ENCODE peak calls at places on chromosome 7, in nine cellular contexts. One of them, this sample, is unnamed.
A peak's percentile ranks its signal among the peaks of the same experiment; 100 is the strongest.

GRCh38 chr7:87474533-87475358 is 734 bp downstream of the ABCB4 start:
- DNase-seq in HCT116: no peak
- DNase-seq in IMR-90: no peak
- DNase-seq in neuronal stem cell: no peak
- DNase-seq in HepG2: no peak
- DNase-seq in neural progenitor cell: peak; percentile 26
- DNase-seq in astrocyte: peak; percentile 61
- DNase-seq in colonic mucosa: peak; percentile 32
- DNase-seq in endodermal cell: no peak
- DNase-seq in this sample: no peak

GRCh38 chr7:143884978-143885559 is 16.9 kb downstream of the TCAF1 start:
- DNase-seq in HCT116: no peak
- DNase-seq in IMR-90: peak; percentile 72
- DNase-seq in neuronal stem cell: peak; percentile 63
- DNase-seq in HepG2: no peak
- DNase-seq in neural progenitor cell: peak; percentile 89
- DNase-seq in astrocyte: peak; percentile 63
- DNase-seq in colonic mucosa: peak; percentile 44
- DNase-seq in endodermal cell: peak; percentile 94
- DNase-seq in this sample: peak; percentile 90

GRCh38 chr7:44881066-44881600 is 4.2 kb downstream of the PURB start:
- DNase-seq in HCT116: no peak
- DNase-seq in IMR-90: no peak
- DNase-seq in neuronal stem cell: no peak
- DNase-seq in HepG2: no peak
- DNase-seq in neural progenitor cell: no peak
- DNase-seq in astrocyte: no peak
- DNase-seq in colonic mucosa: no peak
- DNase-seq in endodermal cell: no peak
- DNase-seq in this sample: no peak

GRCh38 chr7:103989200-103989784 is at the start of gene RELN:
- DNase-seq in HCT116: no peak
- DNase-seq in IMR-90: peak; percentile 17
- DNase-seq in neuronal stem cell: peak; percentile 63
- DNase-seq in HepG2: peak; percentile 48
- DNase-seq in neural progenitor cell: peak; percentile 74
- DNase-seq in astrocyte: peak; percentile 16
- DNase-seq in colonic mucosa: no peak
- DNase-seq in endodermal cell: peak; percentile 84
- DNase-seq in this sample: no peak

GRCh38 chr7:3042861-3043489 is 692 bp downstream of the CARD11 start:
- DNase-seq in HCT116: no peak
- DNase-seq in IMR-90: no peak
- DNase-seq in neuronal stem cell: no peak
- DNase-seq in HepG2: no peak
- DNase-seq in neural progenitor cell: no peak
- DNase-seq in astrocyte: no peak
- DNase-seq in colonic mucosa: peak; percentile 55
- DNase-seq in endodermal cell: peak; percentile 79
- DNase-seq in this sample: no peak

GRCh38 chr7:102471791-102472125 is 7.0 kb downstream of the POLR2J start:
- DNase-seq in HCT116: no peak
- DNase-seq in IMR-90: no peak
- DNase-seq in neuronal stem cell: no peak
- DNase-seq in HepG2: no peak
- DNase-seq in neural progenitor cell: no peak
- DNase-seq in astrocyte: no peak
- DNase-seq in colonic mucosa: no peak
- DNase-seq in endodermal cell: no peak
- DNase-seq in this sample: no peak

GRCh38 chr7:112414855-112415490 is 35.3 kb upstream of the IFRD1 start:
- DNase-seq in HCT116: peak; percentile 36
- DNase-seq in IMR-90: peak; percentile 38
- DNase-seq in neuronal stem cell: peak; percentile 21
- DNase-seq in HepG2: peak; percentile 42
- DNase-seq in neural progenitor cell: peak; percentile 47
- DNase-seq in astrocyte: no peak
- DNase-seq in colonic mucosa: no peak
- DNase-seq in endodermal cell: no peak
- DNase-seq in this sample: no peak

GRCh38 chr7:132557489-132558044 is 18.7 kb downstream of the PLXNA4 start:
- DNase-seq in HCT116: no peak
- DNase-seq in IMR-90: no peak
- DNase-seq in neuronal stem cell: no peak
- DNase-seq in HepG2: no peak
- DNase-seq in neural progenitor cell: no peak
- DNase-seq in astrocyte: peak; percentile 39
- DNase-seq in colonic mucosa: no peak
- DNase-seq in endodermal cell: no peak
- DNase-seq in this sample: no peak

GRCh38 chr7:27917774-27918314 is 177.9 kb downstream of the TAX1BP1 start:
- DNase-seq in HCT116: no peak
- DNase-seq in IMR-90: peak; percentile 83
- DNase-seq in neuronal stem cell: no peak
- DNase-seq in HepG2: peak; percentile 19
- DNase-seq in neural progenitor cell: no peak
- DNase-seq in astrocyte: peak; percentile 84
- DNase-seq in colonic mucosa: no peak
- DNase-seq in endodermal cell: no peak
- DNase-seq in this sample: no peak

GRCh38 chr7:75951506-75951905 is 36.6 kb downstream of the POR start:
- DNase-seq in HCT116: no peak
- DNase-seq in IMR-90: peak; percentile 68
- DNase-seq in neuronal stem cell: no peak
- DNase-seq in HepG2: peak; percentile 33
- DNase-seq in neural progenitor cell: no peak
- DNase-seq in astrocyte: no peak
- DNase-seq in colonic mucosa: no peak
- DNase-seq in endodermal cell: no peak
- DNase-seq in this sample: no peak

GRCh38 chr7:45663167-45663921 is 89.2 kb downstream of the ADCY1 start:
- DNase-seq in HCT116: peak; percentile 7
- DNase-seq in IMR-90: peak; percentile 12
- DNase-seq in neuronal stem cell: peak; percentile 8
- DNase-seq in HepG2: peak; percentile 25
- DNase-seq in neural progenitor cell: peak; percentile 52
- DNase-seq in astrocyte: no peak
- DNase-seq in colonic mucosa: peak; percentile 32
- DNase-seq in endodermal cell: peak; percentile 87
- DNase-seq in this sample: no peak

GRCh38 chr7:136950331-136950730 is 81.9 kb downstream of the CHRM2 start:
- DNase-seq in HCT116: no peak
- DNase-seq in IMR-90: no peak
- DNase-seq in neuronal stem cell: no peak
- DNase-seq in HepG2: no peak
- DNase-seq in neural progenitor cell: no peak
- DNase-seq in astrocyte: no peak
- DNase-seq in colonic mucosa: no peak
- DNase-seq in endodermal cell: no peak
- DNase-seq in this sample: no peak

GRCh38 chr7:152395115-152395514 is 40.7 kb downstream of the KMT2C start:
- DNase-seq in HCT116: no peak
- DNase-seq in IMR-90: peak; percentile 82
- DNase-seq in neuronal stem cell: no peak
- DNase-seq in HepG2: no peak
- DNase-seq in neural progenitor cell: no peak
- DNase-seq in astrocyte: peak; percentile 62
- DNase-seq in colonic mucosa: no peak
- DNase-seq in endodermal cell: no peak
- DNase-seq in this sample: no peak

GRCh38 chr7:122310119-122311021 is 5.8 kb upstream of the FEZF1 start:
- DNase-seq in HCT116: no peak
- DNase-seq in IMR-90: no peak
- DNase-seq in neuronal stem cell: peak; percentile 75
- DNase-seq in HepG2: no peak
- DNase-seq in neural progenitor cell: peak; percentile 91
- DNase-seq in astrocyte: no peak
- DNase-seq in colonic mucosa: no peak
- DNase-seq in endodermal cell: peak; percentile 89
- DNase-seq in this sample: no peak

GRCh38 chr7:138964838-138965436 is 16.3 kb downstream of the KIAA1549 start:
- DNase-seq in HCT116: no peak
- DNase-seq in IMR-90: no peak
- DNase-seq in neuronal stem cell: no peak
- DNase-seq in HepG2: no peak
- DNase-seq in neural progenitor cell: no peak
- DNase-seq in astrocyte: no peak
- DNase-seq in colonic mucosa: no peak
- DNase-seq in endodermal cell: peak; percentile 2
- DNase-seq in this sample: no peak

GRCh38 chr7:158988302-158988862 is 132.0 kb downstream of the DYNC2I1 start:
- DNase-seq in HCT116: no peak
- DNase-seq in IMR-90: no peak
- DNase-seq in neuronal stem cell: no peak
- DNase-seq in HepG2: no peak
- DNase-seq in neural progenitor cell: no peak
- DNase-seq in astrocyte: no peak
- DNase-seq in colonic mucosa: no peak
- DNase-seq in endodermal cell: no peak
- DNase-seq in this sample: no peak
- H3K9me3 ChIP-seq in HCT116: peaks cover 5% of the 10 kb centered on the region
- H3K9me3 ChIP-seq in IMR-90: peaks cover 5% of the 10 kb centered on the region
- H3K9me3 ChIP-seq in neuronal stem cell: peaks cover 8% of the 10 kb centered on the region
- H3K9me3 ChIP-seq in HepG2: peaks cover 27% of the 10 kb centered on the region
- H3K9me3 ChIP-seq in neural progenitor cell: no peaks in the 10 kb centered on the region
- H3K9me3 ChIP-seq in astrocyte: peaks cover 20% of the 10 kb centered on the region
- H3K9me3 ChIP-seq in colonic mucosa: peaks cover 4% of the 10 kb centered on the region
- H3K9me3 ChIP-seq in endodermal cell: peaks cover 34% of the 10 kb centered on the region
- H3K9me3 ChIP-seq in this sample: peaks cover 9% of the 10 kb centered on the region

DNA sequence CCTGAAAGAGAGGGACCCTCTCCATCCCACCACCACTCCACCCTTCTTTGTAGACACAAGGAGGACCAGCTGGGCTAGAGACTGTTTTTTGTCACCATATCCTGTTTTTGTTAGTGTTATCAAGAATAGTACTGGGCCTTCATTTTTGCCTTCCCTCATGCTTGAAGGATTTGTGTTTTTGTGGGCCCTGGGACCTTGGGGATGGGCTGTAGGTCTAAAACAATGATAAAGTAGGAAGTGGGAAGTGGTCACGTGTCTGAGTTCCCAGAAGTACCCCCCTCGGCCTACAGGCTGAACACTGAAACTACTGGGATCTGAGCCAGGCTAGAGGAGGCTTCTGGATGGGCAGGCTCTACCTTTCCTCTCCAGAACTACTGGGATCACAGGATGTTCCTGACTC is 8.9 kb downstream of the AGFG2 start:
- DNase-seq in HCT116: no peak
- DNase-seq in IMR-90: no peak
- DNase-seq in neuronal stem cell: no peak
- DNase-seq in HepG2: no peak
- DNase-seq in neural progenitor cell: no peak
- DNase-seq in astrocyte: no peak
- DNase-seq in colonic mucosa: no peak
- DNase-seq in endodermal cell: no peak
- DNase-seq in this sample: no peak
- H3K9ac ChIP-seq in HCT116: peak overlapping the region; percentile 61
- H3K9ac ChIP-seq in IMR-90: no peak overlapping the region
- H3K9ac ChIP-seq in neuronal stem cell: no peak overlapping the region
- H3K9ac ChIP-seq in HepG2: peak overlapping the region; percentile 41
- H3K9ac ChIP-seq in neural progenitor cell: no peak overlapping the region
- H3K9ac ChIP-seq in astrocyte: no peak overlapping the region
- H3K9ac ChIP-seq in colonic mucosa: no peak overlapping the region
- H3K9ac ChIP-seq in endodermal cell: no peak overlapping the region
- H3K9ac ChIP-seq in this sample: no peak overlapping the region

GRCh38 chr7:83105948-83106347 is 56.7 kb downstream of the PCLO start:
- DNase-seq in HCT116: no peak
- DNase-seq in IMR-90: no peak
- DNase-seq in neuronal stem cell: no peak
- DNase-seq in HepG2: no peak
- DNase-seq in neural progenitor cell: peak; percentile 1
- DNase-seq in astrocyte: no peak
- DNase-seq in colonic mucosa: no peak
- DNase-seq in endodermal cell: peak; percentile 73
- DNase-seq in this sample: peak; percentile 22

GRCh38 chr7:83111391-83111790 is 51.3 kb downstream of the PCLO start:
- DNase-seq in HCT116: no peak
- DNase-seq in IMR-90: no peak
- DNase-seq in neuronal stem cell: no peak
- DNase-seq in HepG2: no peak
- DNase-seq in neural progenitor cell: peak; percentile 35
- DNase-seq in astrocyte: peak; percentile 68
- DNase-seq in colonic mucosa: no peak
- DNase-seq in endodermal cell: no peak
- DNase-seq in this sample: peak; percentile 18

GRCh38 chr7:83105063-83105462 is 57.6 kb downstream of the PCLO start:
- DNase-seq in HCT116: no peak
- DNase-seq in IMR-90: no peak
- DNase-seq in neuronal stem cell: no peak
- DNase-seq in HepG2: no peak
- DNase-seq in neural progenitor cell: no peak
- DNase-seq in astrocyte: no peak
- DNase-seq in colonic mucosa: no peak
- DNase-seq in endodermal cell: no peak
- DNase-seq in this sample: no peak

DNA sequence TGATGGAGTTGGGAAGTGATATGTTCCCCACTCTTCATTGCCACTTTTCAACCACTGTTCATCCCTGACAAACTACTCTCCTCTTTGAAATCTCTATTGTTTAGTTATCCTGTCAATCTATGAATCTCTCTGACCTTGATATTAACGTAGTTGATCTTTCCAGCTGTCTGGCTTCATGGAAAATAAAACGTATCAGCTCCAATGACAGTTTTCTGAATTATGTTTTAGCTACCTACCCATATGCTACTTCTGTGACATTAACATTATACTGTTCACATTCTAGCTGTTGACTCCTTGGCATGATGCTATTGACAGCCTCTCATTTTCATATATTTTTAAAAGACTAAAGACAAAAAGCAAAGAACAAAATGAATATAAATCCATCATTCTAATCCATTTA is 53.3 kb downstream of the PCLO start:
- DNase-seq in HCT116: no peak
- DNase-seq in IMR-90: no peak
- DNase-seq in neuronal stem cell: no peak
- DNase-seq in HepG2: no peak
- DNase-seq in neural progenitor cell: no peak
- DNase-seq in astrocyte: no peak
- DNase-seq in colonic mucosa: no peak
- DNase-seq in endodermal cell: no peak
- DNase-seq in this sample: no peak
- H3K4me3 ChIP-seq in HCT116: no peak overlapping the region
- H3K4me3 ChIP-seq in IMR-90: no peak overlapping the region
- H3K4me3 ChIP-seq in neuronal stem cell: no peak overlapping the region
- H3K4me3 ChIP-seq in HepG2: no peak overlapping the region
- H3K4me3 ChIP-seq in neural progenitor cell: no peak overlapping the region
- H3K4me3 ChIP-seq in astrocyte: no peak overlapping the region
- H3K4me3 ChIP-seq in colonic mucosa: no peak overlapping the region
- H3K4me3 ChIP-seq in endodermal cell: no peak overlapping the region
- H3K4me3 ChIP-seq in this sample: no peak overlapping the region

DNA sequence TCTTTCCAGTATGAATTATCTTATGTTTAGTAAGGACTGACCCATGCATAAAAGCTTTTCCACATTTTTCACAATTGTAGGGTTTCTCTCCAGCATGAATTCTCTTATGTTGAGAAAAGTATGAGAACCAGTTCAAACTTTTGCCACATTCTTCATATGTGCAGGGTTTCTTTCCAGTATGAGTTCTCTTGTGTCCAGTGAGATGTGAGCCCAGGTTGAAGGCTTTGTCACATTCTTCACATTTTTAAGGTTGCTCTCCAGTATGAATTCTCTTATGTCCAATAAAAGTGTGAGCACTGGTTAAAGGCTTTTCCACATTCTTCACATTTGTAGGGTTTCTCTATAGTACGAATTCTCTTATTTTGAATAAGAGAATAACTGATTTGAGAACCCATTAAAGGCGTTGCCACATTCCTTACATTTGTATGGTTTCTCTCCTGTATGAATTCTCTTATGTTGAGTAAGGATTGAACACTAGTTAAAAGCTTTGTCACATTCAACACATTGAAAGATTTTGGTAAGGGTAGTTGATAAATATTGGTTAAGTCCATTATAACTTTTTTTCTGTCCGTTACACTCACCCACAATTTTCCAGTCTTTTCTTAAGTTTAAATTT is 911.0 kb upstream of the ZNF722 start:
- DNase-seq in HCT116: no peak
- DNase-seq in IMR-90: no peak
- DNase-seq in neuronal stem cell: no peak
- DNase-seq in HepG2: no peak
- DNase-seq in neural progenitor cell: no peak
- DNase-seq in astrocyte: no peak
- DNase-seq in colonic mucosa: no peak
- DNase-seq in endodermal cell: no peak
- DNase-seq in this sample: no peak
- H3K9me3 ChIP-seq in HCT116: peaks cover 10% of the 10 kb centered on the region
- H3K9me3 ChIP-seq in IMR-90: peaks cover 18% of the 10 kb centered on the region
- H3K9me3 ChIP-seq in neuronal stem cell: peaks cover 31% of the 10 kb centered on the region
- H3K9me3 ChIP-seq in HepG2: peaks cover 75% of the 10 kb centered on the region
- H3K9me3 ChIP-seq in neural progenitor cell: peaks cover 82% of the 10 kb centered on the region
- H3K9me3 ChIP-seq in astrocyte: peaks cover 10% of the 10 kb centered on the region
- H3K9me3 ChIP-seq in colonic mucosa: peaks cover 10% of the 10 kb centered on the region
- H3K9me3 ChIP-seq in endodermal cell: peaks cover 85% of the 10 kb centered on the region
- H3K9me3 ChIP-seq in this sample: peaks cover 71% of the 10 kb centered on the region

This sample was measured in NT2/D1.